ENCODE peak calls at places on chromosomes 11 and 22, in five cellular contexts. One of them, this sample, is unnamed.
A peak's percentile ranks its signal among the peaks of the same experiment; 100 is the strongest.

GRCh38 chr22:49433044-49433443 is 394.6 kb downstream of the BRD1 start:
- DNase-seq in CD4-positive, alpha-beta T cell: no peak
- DNase-seq in AG20443: no peak
- DNase-seq in naive thymus-derived CD4-positive, alpha-beta T cell: no peak
- DNase-seq in activated CD8-positive, alpha-beta T cell treated with anti-CD3 and anti-CD28 coated beads for 36 hours: no peak
- DNase-seq in this sample: no peak

GRCh38 chr11:1122356-1123002 is 35.3 kb upstream of the MUC5AC start:
- DNase-seq in CD4-positive, alpha-beta T cell: no peak
- DNase-seq in AG20443: no peak
- DNase-seq in naive thymus-derived CD4-positive, alpha-beta T cell: no peak
- DNase-seq in activated CD8-positive, alpha-beta T cell treated with anti-CD3 and anti-CD28 coated beads for 36 hours: no peak
- DNase-seq in this sample: no peak

GRCh38 chr11:44484211-44484610 is 81.3 kb upstream of the CD82 start:
- DNase-seq in CD4-positive, alpha-beta T cell: no peak
- DNase-seq in AG20443: peak; percentile 64
- DNase-seq in naive thymus-derived CD4-positive, alpha-beta T cell: no peak
- DNase-seq in activated CD8-positive, alpha-beta T cell treated with anti-CD3 and anti-CD28 coated beads for 36 hours: no peak
- DNase-seq in this sample: no peak

GRCh38 chr22:25833676-25834075 is 91.7 kb downstream of the MYO18B start:
- DNase-seq in CD4-positive, alpha-beta T cell: no peak
- DNase-seq in AG20443: no peak
- DNase-seq in naive thymus-derived CD4-positive, alpha-beta T cell: no peak
- DNase-seq in activated CD8-positive, alpha-beta T cell treated with anti-CD3 and anti-CD28 coated beads for 36 hours: no peak
- DNase-seq in this sample: no peak

GRCh38 chr11:62611705-62612365 is 740 bp downstream of the EML3 start:
- DNase-seq in CD4-positive, alpha-beta T cell: no peak
- DNase-seq in AG20443: peak; percentile 75
- DNase-seq in naive thymus-derived CD4-positive, alpha-beta T cell: no peak
- DNase-seq in activated CD8-positive, alpha-beta T cell treated with anti-CD3 and anti-CD28 coated beads for 36 hours: peak; percentile 79
- DNase-seq in this sample: peak; percentile 77

GRCh38 chr11:62604460-62605130 is 2.9 kb upstream of the MTA2 start:
- DNase-seq in CD4-positive, alpha-beta T cell: no peak
- DNase-seq in AG20443: no peak
- DNase-seq in naive thymus-derived CD4-positive, alpha-beta T cell: no peak
- DNase-seq in activated CD8-positive, alpha-beta T cell treated with anti-CD3 and anti-CD28 coated beads for 36 hours: no peak
- DNase-seq in this sample: no peak

GRCh38 chr11:119626197-119626909 is 102.6 kb downstream of the NECTIN1 start:
- DNase-seq in CD4-positive, alpha-beta T cell: no peak
- DNase-seq in AG20443: no peak
- DNase-seq in naive thymus-derived CD4-positive, alpha-beta T cell: no peak
- DNase-seq in activated CD8-positive, alpha-beta T cell treated with anti-CD3 and anti-CD28 coated beads for 36 hours: no peak
- DNase-seq in this sample: no peak

GRCh38 chr22:44050766-44051747 is 27.0 kb downstream of the PARVB start:
- DNase-seq in CD4-positive, alpha-beta T cell: no peak
- DNase-seq in AG20443: no peak
- DNase-seq in naive thymus-derived CD4-positive, alpha-beta T cell: no peak
- DNase-seq in activated CD8-positive, alpha-beta T cell treated with anti-CD3 and anti-CD28 coated beads for 36 hours: no peak
- DNase-seq in this sample: no peak

GRCh38 chr11:116224889-116225200 is 547.9 kb downstream of the BUD13 start:
- DNase-seq in CD4-positive, alpha-beta T cell: no peak
- DNase-seq in AG20443: no peak
- DNase-seq in naive thymus-derived CD4-positive, alpha-beta T cell: no peak
- DNase-seq in activated CD8-positive, alpha-beta T cell treated with anti-CD3 and anti-CD28 coated beads for 36 hours: no peak
- DNase-seq in this sample: no peak

GRCh38 chr11:114280696-114281095 is 15.5 kb upstream of the NNMT start:
- DNase-seq in CD4-positive, alpha-beta T cell: no peak
- DNase-seq in AG20443: peak; percentile 92
- DNase-seq in naive thymus-derived CD4-positive, alpha-beta T cell: no peak
- DNase-seq in activated CD8-positive, alpha-beta T cell treated with anti-CD3 and anti-CD28 coated beads for 36 hours: peak; percentile 37
- DNase-seq in this sample: no peak